ENCODE peak calls at places on chromosomes 2 and 18, in five cellular contexts. R, W, V, A and L are unnamed samples.

GRCh38 chr2:45705233-45705632 is 53.8 kb downstream of the PRKCE start:
- DNase-seq in R (no peak), W (no peak), V (no peak), A (no peak), L (no peak)

GRCh38 chr2:237243487-237243886 is 157.8 kb downstream of the COPS8 start:
- DNase-seq in R (no peak), W (no peak), V (no peak), A (no peak), L (no peak)

GRCh38 chr2:96536445-96537065 is at the start of gene ARID5A:
- DNase-seq in R (peak; percentile 92), W (peak; percentile 91), V (peak; percentile 85), A (peak; percentile 99), L (peak; percentile 93)

GRCh38 chr2:28142403-28142802 is 250.3 kb upstream of the FOSL2 start:
- DNase-seq in R (peak; percentile 69), W (no peak), V (no peak), A (no peak), L (no peak)

GRCh38 chr18:2304378-2305175 is 266.7 kb downstream of the METTL4 start:
- DNase-seq in R (peak; percentile 51), W (no peak), V (no peak), A (no peak), L (no peak)

GRCh38 chr2:65370387-65371093 is 61.9 kb downstream of the SPRED2 start:
- DNase-seq in R (peak; percentile 46), W (no peak), V (no peak), A (no peak), L (no peak)

GRCh38 chr2:197358927-197359326 is 48.3 kb upstream of the ANKRD44 start:
- DNase-seq in R (no peak), W (no peak), V (no peak), A (no peak), L (no peak)

GRCh38 chr2:98702896-98703620 is 27.9 kb downstream of the MGAT4A start:
- DNase-seq in R (no peak), W (no peak), V (no peak), A (no peak), L (no peak)

GRCh38 chr2:143684731-143685364 is 555.6 kb downstream of the ARHGAP15 start:
- DNase-seq in R (no peak), W (no peak), V (no peak), A (no peak), L (no peak)

GRCh38 chr2:215685218-215685962 is 249.5 kb upstream of the FN1 start:
- DNase-seq in R (no peak), W (no peak), V (no peak), A (no peak), L (no peak)

GRCh38 chr2:198408171-198408570 is 603.8 kb downstream of the PLCL1 start:
- DNase-seq in R (no peak), W (no peak), V (no peak), A (no peak), L (no peak)

GRCh38 chr2:201432038-201432437 is 19.2 kb downstream of the TRAK2 start:
- DNase-seq in R (peak; percentile 72), W (no peak), V (no peak), A (no peak), L (peak; percentile 53)

GRCh38 chr18:37019157-37019571 is 190.2 kb downstream of the KIAA1328 start:
- DNase-seq in R (peak; percentile 15), W (no peak), V (no peak), A (no peak), L (no peak)

GRCh38 chr2:61145990-61146389 is 16.0 kb upstream of the C2orf74 start:
- DNase-seq in R (no peak), W (no peak), V (no peak), A (no peak), L (no peak)

GRCh38 chr2:240233891-240234502 is 93.5 kb upstream of the OTOS start:
- DNase-seq in R (no peak), W (no peak), V (no peak), A (peak; percentile 70), L (no peak)

GRCh38 chr2:152369176-152369860 is 34.3 kb downstream of the FMNL2 start:
- DNase-seq in R (peak; percentile 87), W (no peak), V (no peak), A (no peak), L (no peak)